ENCODE peak calls at places on chromosomes 7 and 10, in five cellular contexts. X, K, H, W and M are unnamed samples.

GRCh38 chr10:32104622-32105509 is 48.6 kb upstream of the KIF5B start:
- DNase-seq in X (peak), K (no peak), H (no peak), W (no peak), M (no peak)

GRCh38 chr7:74272305-74273038 is 16.7 kb upstream of the CLIP2 start:
- DNase-seq in X (peak), K (no peak), H (peak), W (peak), M (peak)

GRCh38 chr10:71713135-71714040 is 6.2 kb downstream of the C10orf105 start:
- DNase-seq in X (no peak), K (peak), H (no peak), W (peak), M (peak)

GRCh38 chr10:8874268-8874667 is 819.8 kb downstream of the GATA3 start:
- DNase-seq in X (no peak), K (no peak), H (no peak), W (no peak), M (no peak)

GRCh38 chr7:158374586-158374985 is 213.0 kb downstream of the PTPRN2 start:
- DNase-seq in X (peak), K (no peak), H (no peak), W (no peak), M (no peak)

GRCh38 chr7:155604504-155604997 is 39.9 kb upstream of the RBM33 start:
- DNase-seq in X (no peak), K (no peak), H (no peak), W (no peak), M (no peak)

GRCh38 chr7:131027287-131027773 is 293.3 kb upstream of the KLF14 start:
- DNase-seq in X (no peak), K (no peak), H (no peak), W (no peak), M (no peak)

GRCh38 chr10:79244841-79245504 is 102.3 kb upstream of the PPIF start:
- DNase-seq in X (no peak), K (peak), H (no peak), W (no peak), M (no peak)

GRCh38 chr10:115065731-115066130 is 27.4 kb upstream of the ATRNL1 start:
- DNase-seq in X (no peak), K (no peak), H (no peak), W (no peak), M (no peak)

GRCh38 chr7:36245900-36246299 is 92.8 kb downstream of the EEPD1 start:
- DNase-seq in X (no peak), K (no peak), H (no peak), W (no peak), M (no peak)

GRCh38 chr7:45708046-45708950 is 134.1 kb downstream of the ADCY1 start:
- DNase-seq in X (no peak), K (no peak), H (no peak), W (no peak), M (no peak)

GRCh38 chr7:105691029-105691691 is 109.9 kb upstream of the EFCAB10 start:
- DNase-seq in X (peak), K (peak), H (peak), W (no peak), M (no peak)

GRCh38 chr7:159130199-159130775 is 14.4 kb downstream of the VIPR2 start:
- DNase-seq in X (no peak), K (no peak), H (no peak), W (no peak), M (no peak)

GRCh38 chr7:16822029-16822428 is 17.2 kb upstream of the AGR2 start:
- DNase-seq in X (no peak), K (no peak), H (no peak), W (no peak), M (no peak)

GRCh38 chr10:11213156-11213555 is 195.5 kb downstream of the CELF2 start:
- DNase-seq in X (no peak), K (no peak), H (no peak), W (no peak), M (no peak)

GRCh38 chr10:69958232-69958902 is 94.3 kb upstream of the MACROH2A2 start:
- DNase-seq in X (peak), K (peak), H (peak), W (peak), M (peak)

GRCh38 chr7:101784275-101785127 is 32.9 kb upstream of the CUX1 start:
- DNase-seq in X (no peak), K (no peak), H (no peak), W (no peak), M (no peak)

GRCh38 chr7:112556633-112557032 is 75.8 kb downstream of the LSMEM1 start:
- DNase-seq in X (peak), K (no peak), H (no peak), W (no peak), M (no peak)

GRCh38 chr10:75726522-75727493 is 295.4 kb downstream of the LRMDA start:
- DNase-seq in X (no peak), K (no peak), H (no peak), W (no peak), M (no peak)

GRCh38 chr7:1555813-1556540 is at the start of gene TMEM184A:
- DNase-seq in X (no peak), K (no peak), H (peak), W (peak), M (peak)

GRCh38 chr7:152341039-152341913 is 94.5 kb downstream of the KMT2C start:
- DNase-seq in X (peak), K (no peak), H (peak), W (peak), M (peak)

GRCh38 chr10:58952747-58953466 is 223.5 kb upstream of the PHYHIPL start:
- DNase-seq in X (peak), K (no peak), H (peak), W (peak), M (peak)

GRCh38 chr10:44046605-44047004 is 338.3 kb downstream of the CXCL12 start:
- DNase-seq in X (no peak), K (no peak), H (no peak), W (no peak), M (peak)

GRCh38 chr10:44386546-44387052 is 1.7 kb upstream of the CXCL12 start:
- DNase-seq in X (peak), K (peak), H (peak), W (peak), M (peak)

GRCh38 chr10:95336702-95337101 is 45.9 kb upstream of the PDLIM1 start:
- DNase-seq in X (no peak), K (no peak), H (no peak), W (no peak), M (no peak)

GRCh38 chr7:5423272-5423843 is at the start of gene TNRC18:
- DNase-seq in X (no peak), K (no peak), H (no peak), W (no peak), M (peak)

GRCh38 chr10:43904301-43904700 is 255.6 kb upstream of the ZNF32 start:
- DNase-seq in X (no peak), K (no peak), H (no peak), W (no peak), M (no peak)

GRCh38 chr10:119701861-119702260 is 24.0 kb upstream of the INPP5F start:
- DNase-seq in X (peak), K (no peak), H (no peak), W (no peak), M (no peak)